ENCODE peak calls at places on chromosome 9, in six cellular contexts. F is psoas muscle; I is T-helper 17 cell; O is activated CD4-positive, alpha-beta T cell treated with anti-CD3 and anti-CD28 coated beads, Interleukin-2, amount 50 U/mL, for 24 hours; Y is NCI-H1092 treated with DMSO at 0.1 percent for 48 hours; A is Calu3. G is an unnamed sample.

GRCh38 chr9:132181796-132182521 is 20.1 kb downstream of the NTNG2 start:
- DNase-seq in I (no peak), A (no peak), F (no peak), O (no peak), Y (peak; percentile 79), G (no peak)

GRCh38 chr9:136831720-136832104 is 10.6 kb upstream of the AJM1 start:
- DNase-seq in Y (no peak), O (no peak), F (no peak), A (no peak), I (no peak), G (no peak)

GRCh38 chr9:16417101-16417500 is 453.4 kb downstream of the BNC2 start:
- DNase-seq in F (no peak), A (no peak), Y (peak; percentile 82), O (no peak), I (no peak), G (no peak)

GRCh38 chr9:37620386-37620785 is 28.0 kb upstream of the TOMM5 start:
- DNase-seq in A (no peak), O (no peak), F (no peak), Y (peak; percentile 10), I (no peak), G (no peak)

GRCh38 chr9:94892675-94893074 is 166.2 kb downstream of the AOPEP start:
- DNase-seq in Y (no peak), I (no peak), O (no peak), F (no peak), A (no peak), G (no peak)

GRCh38 chr9:127762111-127762676 is 16.3 kb downstream of the SH2D3C start:
- DNase-seq in A (no peak), F (no peak), I (no peak), O (no peak), Y (no peak), G (no peak)

GRCh38 chr9:88706193-88707112 is 171.5 kb downstream of the NXNL2 start:
- DNase-seq in O (no peak), A (peak; percentile 26), Y (no peak), F (no peak), I (no peak), G (no peak)

GRCh38 chr9:112377087-112377486 is 2.8 kb upstream of the HSDL2 start:
- DNase-seq in O (no peak), I (no peak), F (no peak), Y (no peak), A (no peak), G (no peak)

GRCh38 chr9:32278991-32279390 is 105.5 kb upstream of the ACO1 start:
- DNase-seq in O (no peak), I (no peak), A (no peak), F (no peak), Y (no peak), G (no peak)

GRCh38 chr9:116209406-116210116 is 56.0 kb downstream of the PAPPA start:
- DNase-seq in Y (no peak), I (no peak), O (no peak), F (no peak), A (no peak), G (no peak)

GRCh38 chr9:99419099-99419498 is 197.0 kb downstream of the SEC61B start:
- DNase-seq in I (no peak), A (no peak), O (no peak), F (no peak), Y (no peak), G (no peak)

GRCh38 chr9:125460883-125461475 is 199.4 kb downstream of the GAPVD1 start:
- DNase-seq in O (no peak), F (no peak), A (no peak), I (no peak), Y (no peak), G (no peak)

GRCh38 chr9:114820776-114821501 is 15.1 kb upstream of the TNFSF15 start:
- DNase-seq in O (no peak), Y (no peak), F (no peak), I (no peak), A (no peak), G (no peak)

GRCh38 chr9:114216976-114217375 is 61.6 kb downstream of the COL27A1 start:
- DNase-seq in A (no peak), O (no peak), I (no peak), F (no peak), Y (no peak), G (no peak)

GRCh38 chr9:33510264-33511183 is 13.5 kb upstream of the ANKRD18B start:
- DNase-seq in A (peak; percentile 43), I (no peak), F (peak; percentile 51), O (peak; percentile 22), Y (peak; percentile 80), G (peak; percentile 72)

GRCh38 chr9:89740722-89741121 is 135.9 kb downstream of the GADD45G start:
- DNase-seq in F (no peak), A (no peak), Y (no peak), I (peak; percentile 19), O (no peak), G (no peak)

GRCh38 chr9:135463140-135463539 is 16.4 kb upstream of the PPP1R26 start:
- DNase-seq in F (no peak), O (no peak), Y (no peak), I (no peak), A (no peak), G (no peak)

GRCh38 chr9:117783828-117784227 is 79.6 kb downstream of the TLR4 start:
- DNase-seq in F (no peak), A (no peak), Y (no peak), I (no peak), O (no peak), G (no peak)

GRCh38 chr9:4666042-4666699 is at the start of gene SPATA6L:
- DNase-seq in I (peak; percentile 22), F (peak; percentile 69), O (no peak), A (peak; percentile 48), Y (peak; percentile 78), G (peak; percentile 51)

GRCh38 chr9:134858051-134858841 is 22.4 kb upstream of the FCN2 start:
- DNase-seq in I (no peak), F (no peak), O (peak; percentile 7), Y (no peak), A (no peak), G (no peak)

GRCh38 chr9:124010665-124011321 is 775 bp upstream of the LHX2 start:
- DNase-seq in O (no peak), I (no peak), A (no peak), F (no peak), Y (peak; percentile 82), G (peak; percentile 51)

G was measured in Caco-2.